ENCODE peak calls at places on chromosomes 4 and X, in ten cellular contexts. A is mammary epithelial cell, L is prostate gland, G is fibroblast of lung, T is fibroblast of mammary gland, I is GM13976, J is WTC11, N is GM12865, H is NB4, D is choroid plexus epithelial cell. W is an unnamed sample.

GRCh38 chr4:88275516-88275915 is 8.8 kb downstream of the PPM1K start:
- DNase-seq in A (no peak), L (no peak), G (peak), T (peak), I (peak), J (no peak), N (peak), H (peak), D (peak), W (peak)

GRCh38 chr4:158667651-158668198 is 4.0 kb downstream of the C4orf46 start:
- DNase-seq in A (peak), L (no peak), G (no peak), T (peak), I (peak), J (peak), N (peak), H (peak), D (peak), W (peak)

GRCh38 chr4:128979934-128980333 is 113.4 kb downstream of the SCLT1 start:
- DNase-seq in A (peak), L (no peak), G (peak), T (peak), I (no peak), J (no peak), N (no peak), H (no peak), D (peak), W (no peak)

GRCh38 chr4:36316544-36317082 is 35.2 kb downstream of the DTHD1 start:
- DNase-seq in A (no peak), L (no peak), G (peak), T (no peak), I (no peak), J (no peak), N (no peak), H (no peak), D (peak), W (no peak)

GRCh38 chr4:2805712-2806391 is 13.0 kb downstream of the SH3BP2 start:
- DNase-seq in A (no peak), L (peak), G (no peak), T (no peak), I (no peak), J (no peak), N (no peak), H (no peak), D (no peak), W (no peak)

GRCh38 chr4:121156822-121157769 is 7.0 kb downstream of the TNIP3 start:
- DNase-seq in A (no peak), L (no peak), G (peak), T (peak), I (peak), J (peak), N (no peak), H (peak), D (peak), W (no peak)

GRCh38 chrX:13647709-13648212 is 5.2 kb upstream of the TCEANC start:
- DNase-seq in A (no peak), L (no peak), G (peak), T (peak), I (no peak), J (no peak), N (no peak), H (peak), D (peak), W (no peak)

GRCh38 chrX:44157858-44158257 is 184.7 kb upstream of the NDP start:
- DNase-seq in A (peak), L (no peak), G (peak), T (peak), I (no peak), J (no peak), N (no peak), H (no peak), D (no peak), W (no peak)

GRCh38 chr4:2875556-2875955 is 31.9 kb downstream of the ADD1 start:
- DNase-seq in A (no peak), L (no peak), G (no peak), T (no peak), I (no peak), J (no peak), N (no peak), H (peak), D (no peak), W (no peak)

GRCh38 chr4:117135634-117136354 is 50.4 kb upstream of the TRAM1L1 start:
- DNase-seq in A (peak), L (no peak), G (peak), T (no peak), I (no peak), J (no peak), N (peak), H (no peak), D (no peak), W (peak)

GRCh38 chr4:10063544-10064300 is 42.4 kb upstream of the SLC2A9 start:
- DNase-seq in A (peak), L (peak), G (peak), T (peak), I (no peak), J (peak), N (no peak), H (peak), D (peak), W (no peak)

GRCh38 chrX:113986427-113986826 is 597.5 kb upstream of the HTR2C start:
- DNase-seq in A (no peak), L (no peak), G (no peak), T (no peak), I (no peak), J (no peak), N (no peak), H (no peak), D (no peak), W (no peak)

GRCh38 chr4:186297013-186297645 is 31.1 kb downstream of the F11 start:
- DNase-seq in A (peak), L (peak), G (peak), T (peak), I (peak), J (no peak), N (peak), H (peak), D (peak), W (peak)

GRCh38 chr4:89788243-89789072 is 48.5 kb downstream of the SNCA start:
- DNase-seq in A (peak), L (no peak), G (peak), T (peak), I (no peak), J (no peak), N (no peak), H (no peak), D (peak), W (no peak)

GRCh38 chr4:16626945-16627344 is 271.5 kb downstream of the LDB2 start:
- DNase-seq in A (peak), L (no peak), G (peak), T (peak), I (no peak), J (no peak), N (no peak), H (peak), D (peak), W (no peak)

GRCh38 chr4:42119916-42120315 is 32.5 kb downstream of the BEND4 start:
- DNase-seq in A (no peak), L (no peak), G (no peak), T (no peak), I (no peak), J (no peak), N (no peak), H (no peak), D (no peak), W (no peak)

GRCh38 chr4:102174800-102175199 is 170.5 kb downstream of the SLC39A8 start:
- DNase-seq in A (peak), L (no peak), G (peak), T (peak), I (no peak), J (no peak), N (no peak), H (no peak), D (peak), W (no peak)

GRCh38 chr4:4438891-4439290 is 52.0 kb downstream of the NSG1 start:
- DNase-seq in A (no peak), L (no peak), G (no peak), T (no peak), I (no peak), J (no peak), N (no peak), H (no peak), D (no peak), W (no peak)

GRCh38 chr4:4439782-4440181 is 52.9 kb downstream of the NSG1 start:
- DNase-seq in A (no peak), L (no peak), G (no peak), T (no peak), I (no peak), J (no peak), N (no peak), H (no peak), D (no peak), W (no peak)

GRCh38 chr4:4437798-4438470 is 51.0 kb downstream of the NSG1 start:
- DNase-seq in A (no peak), L (no peak), G (no peak), T (no peak), I (no peak), J (no peak), N (no peak), H (no peak), D (no peak), W (no peak)

GRCh38 chr4:4443821-4444220 is 56.9 kb downstream of the NSG1 start:
- DNase-seq in A (no peak), L (no peak), G (peak), T (peak), I (no peak), J (no peak), N (no peak), H (no peak), D (peak), W (no peak)

GRCh38 chr4:4440333-4441061 is 53.6 kb downstream of the NSG1 start:
- DNase-seq in A (peak), L (no peak), G (peak), T (no peak), I (peak), J (no peak), N (peak), H (no peak), D (no peak), W (peak)
- TF ChIP-seq CTCF in A (no peak), L (no peak), G (no peak), T (no peak), I (no peak), J (no peak), N (no peak), H (no peak), D (no peak), W (no peak)

DNA sequence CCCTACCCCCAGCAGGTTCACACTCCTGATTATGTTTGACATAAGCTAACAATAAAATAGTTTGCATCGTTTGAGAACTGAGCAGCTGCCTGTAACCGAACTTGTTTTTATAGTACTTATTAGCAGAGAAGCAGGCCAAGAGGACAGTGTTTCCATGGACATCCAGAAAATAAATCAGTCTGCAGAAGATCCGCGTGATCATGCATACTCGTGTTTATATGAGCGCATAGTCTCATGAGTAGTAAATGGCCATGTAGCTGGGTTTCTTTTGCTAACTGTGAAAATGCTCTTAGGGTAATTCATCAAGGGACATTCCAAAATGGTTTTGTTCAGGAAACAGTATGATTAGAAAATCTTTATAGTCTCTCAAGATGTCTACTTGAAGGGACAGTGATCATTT is 289.2 kb downstream of the DCTD start:
- DNase-seq in A (no peak), L (no peak), G (no peak), T (no peak), I (no peak), J (no peak), N (no peak), H (no peak), D (no peak), W (no peak)
- TF ChIP-seq CTCF in A (no peak), L (no peak), G (no peak), T (no peak), I (no peak), J (no peak), N (no peak), H (no peak), D (no peak), W (no peak)

DNA sequence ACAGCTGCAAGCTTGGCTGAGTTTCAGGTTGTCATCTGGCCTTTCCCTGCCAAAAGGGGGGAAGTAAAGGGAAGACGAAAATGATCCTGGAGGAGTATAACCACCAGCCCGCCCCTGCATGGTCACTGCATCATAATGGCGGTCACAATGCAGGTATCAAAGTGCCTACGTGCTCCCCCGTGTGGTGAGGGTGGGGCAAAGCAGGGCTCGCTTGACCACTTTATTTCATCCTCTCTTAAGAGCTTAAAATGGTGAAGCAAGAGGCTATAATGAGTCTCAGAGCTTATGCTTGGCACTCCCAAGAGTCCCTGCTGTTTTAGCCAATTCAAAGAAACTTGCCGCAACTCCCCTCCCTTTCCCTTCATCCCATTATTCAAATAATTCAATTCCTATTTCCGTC is 105.6 kb downstream of the APOOL start:
- DNase-seq in A (no peak), L (no peak), G (no peak), T (peak), I (peak), J (peak), N (peak), H (peak), D (peak), W (peak)
- TF ChIP-seq CTCF in A (peak), L (no peak), G (peak), T (peak), I (peak), J (peak), N (peak), H (peak), D (peak), W (no peak)

DNA sequence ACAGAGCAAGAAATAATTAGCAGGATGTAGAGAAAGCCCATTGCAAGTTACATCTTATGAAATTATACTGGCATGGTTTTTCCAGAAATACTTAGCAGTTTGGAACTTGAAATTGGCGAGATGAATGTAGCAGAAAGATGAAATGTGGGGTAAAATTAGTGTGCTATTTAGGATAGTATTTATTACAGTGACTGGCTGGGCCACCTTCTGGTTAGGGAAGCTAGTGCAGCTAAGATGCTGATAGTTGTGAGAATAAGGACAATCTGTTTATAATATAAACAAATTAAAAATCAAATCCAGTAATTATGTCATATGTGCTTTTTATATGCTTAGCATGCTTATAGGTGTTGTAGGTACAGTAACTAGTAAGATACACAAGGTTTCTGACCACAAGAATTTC is 74.8 kb downstream of the IL15 start:
- DNase-seq in A (peak), L (no peak), G (peak), T (peak), I (no peak), J (no peak), N (peak), H (peak), D (peak), W (no peak)
- TF ChIP-seq CTCF in A (peak), L (no peak), G (peak), T (peak), I (peak), J (peak), N (peak), H (peak), D (peak), W (peak)

GRCh38 chrX:136487647-136488046 is at the start of gene BRS3:
- DNase-seq in A (no peak), L (no peak), G (no peak), T (no peak), I (no peak), J (no peak), N (no peak), H (no peak), D (no peak), W (no peak)

GRCh38 chrX:136491832-136492231 is 4.1 kb downstream of the BRS3 start:
- DNase-seq in A (no peak), L (no peak), G (no peak), T (no peak), I (no peak), J (no peak), N (no peak), H (peak), D (no peak), W (no peak)

DNA sequence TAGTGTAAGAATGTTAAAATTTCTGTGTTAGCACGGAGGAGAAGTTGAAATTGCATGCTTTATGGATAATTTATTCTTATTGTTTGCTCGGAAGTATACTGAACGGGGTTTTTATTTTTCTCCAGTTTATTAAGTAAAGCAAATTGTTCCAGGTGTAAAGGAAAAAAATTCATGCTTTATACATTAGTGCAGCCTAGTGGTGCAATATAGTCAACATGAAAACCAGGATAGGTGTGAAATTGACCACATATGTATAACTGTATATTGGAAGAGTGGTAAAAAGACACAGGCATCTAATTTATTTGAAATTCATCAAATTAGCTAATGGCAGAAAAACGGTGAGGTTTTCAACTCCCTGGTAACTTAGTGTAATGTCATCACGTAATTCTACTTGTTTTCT is 959 bp downstream of the BRS3 start:
- DNase-seq in A (no peak), L (no peak), G (no peak), T (no peak), I (no peak), J (no peak), N (no peak), H (no peak), D (no peak), W (no peak)
- TF ChIP-seq CTCF in A (peak), L (no peak), G (no peak), T (no peak), I (no peak), J (no peak), N (no peak), H (no peak), D (no peak), W (no peak)

GRCh38 chrX:41308884-41309655 is 24.9 kb upstream of the DDX3X start:
- DNase-seq in A (no peak), L (no peak), G (no peak), T (no peak), I (no peak), J (no peak), N (no peak), H (peak), D (no peak), W (no peak)
- TF ChIP-seq CTCF in A (no peak), L (no peak), G (no peak), T (no peak), I (no peak), J (no peak), N (no peak), H (no peak), D (no peak), W (no peak)

DNA sequence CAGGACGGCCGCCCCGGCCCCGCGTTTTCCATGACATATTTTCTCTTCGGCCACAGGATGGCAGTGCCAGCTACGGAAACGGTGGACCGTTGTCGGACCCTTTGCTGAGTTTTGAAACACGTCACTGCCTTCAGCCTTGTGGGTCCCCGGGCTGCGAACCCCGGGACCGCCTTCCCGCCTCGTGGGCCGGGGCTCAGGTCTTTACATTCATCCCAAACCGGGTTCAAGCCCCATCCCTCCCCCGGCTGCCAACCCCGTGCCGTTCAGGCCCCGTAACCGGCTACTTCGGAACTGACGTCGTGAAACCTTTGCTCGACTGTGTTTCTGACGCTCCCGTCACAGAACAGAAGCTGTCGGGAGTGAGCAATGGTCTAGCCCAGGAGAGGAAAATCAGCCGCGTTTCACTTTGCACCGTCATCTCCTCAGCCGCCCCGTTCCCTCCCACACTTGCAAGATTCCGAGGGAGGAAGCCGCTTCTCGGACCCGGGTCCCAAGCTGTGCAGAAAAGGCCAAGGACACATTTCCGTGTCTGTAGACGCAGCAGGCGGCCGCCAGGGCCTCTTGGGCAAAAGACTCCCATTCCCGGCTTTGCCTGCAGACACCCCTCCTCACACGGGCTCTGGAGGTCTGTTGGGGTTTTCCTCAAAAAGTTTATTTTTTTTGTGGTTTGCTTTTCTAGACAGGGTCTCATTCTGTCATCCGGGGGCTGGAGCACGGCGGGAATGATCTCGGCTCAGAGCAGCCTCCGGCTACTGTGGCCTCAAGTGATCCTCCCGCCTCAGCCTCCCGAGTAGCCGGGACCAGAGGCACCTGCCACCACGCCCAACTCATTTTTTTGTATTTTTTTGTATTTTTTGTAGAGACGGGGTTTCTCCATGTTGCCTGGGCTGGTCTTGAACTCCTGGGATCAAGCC is 41.4 kb upstream of the PPP2R3B start:
- DNase-seq in A (no peak), L (no peak), G (no peak), T (no peak), I (no peak), J (peak), N (no peak), H (peak), D (peak), W (no peak)
- TF ChIP-seq CTCF in A (no peak), L (no peak), G (no peak), T (peak), I (no peak), J (no peak), N (no peak), H (no peak), D (peak), W (no peak)